ENCODE peak calls at places on chromosomes 12 and 14, in ten cellular contexts. J, C, U, V, E, Y, M, T, L and B are unnamed samples.
A peak's percentile ranks its signal among the peaks of the same experiment; 100 is the strongest.

GRCh38 chr12:95164656-95165055 is 52.6 kb downstream of the FGD6 start:
- DNase-seq in J (no peak), C (no peak), U (peak; percentile 54), V (no peak), E (no peak), Y (no peak), M (no peak), T (peak; percentile 26), L (no peak), B (no peak)

GRCh38 chr14:104819361-104819771 is 18.5 kb downstream of the ZBTB42 start:
- DNase-seq in J (no peak), C (no peak), U (no peak), V (no peak), E (no peak), Y (no peak), M (no peak), T (no peak), L (no peak), B (no peak)

GRCh38 chr14:74956280-74957072 is 1.1 kb upstream of the PGF start:
- DNase-seq in J (no peak), C (no peak), U (no peak), V (no peak), E (no peak), Y (no peak), M (no peak), T (no peak), L (no peak), B (no peak)

GRCh38 chr12:67056329-67056728 is 212.8 kb upstream of the CAND1 start:
- DNase-seq in J (no peak), C (no peak), U (no peak), V (no peak), E (no peak), Y (no peak), M (no peak), T (no peak), L (no peak), B (no peak)

GRCh38 chr14:74585406-74586335 is 26.4 kb downstream of the LTBP2 start:
- DNase-seq in J (no peak), C (no peak), U (no peak), V (no peak), E (no peak), Y (no peak), M (no peak), T (no peak), L (no peak), B (no peak)

GRCh38 chr14:105328070-105328677 is 13.6 kb downstream of the PACS2 start:
- DNase-seq in J (no peak), C (no peak), U (no peak), V (no peak), E (no peak), Y (no peak), M (no peak), T (no peak), L (no peak), B (no peak)

GRCh38 chr14:24117179-24117578 is 2.4 kb upstream of the NRL start:
- DNase-seq in J (no peak), C (no peak), U (no peak), V (no peak), E (no peak), Y (no peak), M (no peak), T (no peak), L (no peak), B (no peak)

GRCh38 chr12:62934799-62935674 is at the start of gene PPM1H:
- DNase-seq in J (peak; percentile 76), C (peak; percentile 7), U (peak; percentile 42), V (peak; percentile 86), E (no peak), Y (peak; percentile 66), M (peak; percentile 72), T (peak; percentile 37), L (peak; percentile 72), B (peak; percentile 88)

GRCh38 chr12:69756088-69756731 is 17.6 kb downstream of the RAB3IP start:
- DNase-seq in J (no peak), C (no peak), U (no peak), V (no peak), E (no peak), Y (no peak), M (no peak), T (no peak), L (no peak), B (no peak)

GRCh38 chr12:67424784-67425183 is 155.6 kb downstream of the CAND1 start:
- DNase-seq in J (no peak), C (no peak), U (no peak), V (no peak), E (no peak), Y (no peak), M (no peak), T (no peak), L (no peak), B (no peak)

GRCh38 chr14:90439874-90440442 is 43.1 kb downstream of the CALM1 start:
- DNase-seq in J (no peak), C (no peak), U (no peak), V (no peak), E (no peak), Y (no peak), M (no peak), T (peak; percentile 38), L (no peak), B (no peak)